ENCODE peak calls at places on chromosomes 3 and 15, in eight cellular contexts. M, L, R, O, T, W, G and P are unnamed samples.

GRCh38 chr3:105700575-105700974 is 168.2 kb downstream of the CBLB start:
- DNase-seq in R (no peak), T (no peak), M (no peak), L (no peak), G (no peak), W (no peak), O (no peak), P (no peak)

GRCh38 chr3:171461087-171461917 is 1.1 kb upstream of the TNIK start:
- DNase-seq in M (peak), G (peak), L (no peak), R (peak), W (no peak), O (no peak), T (no peak), P (peak)

GRCh38 chr3:169522595-169523529 is 140.7 kb downstream of the MECOM start:
- DNase-seq in O (no peak), M (no peak), G (no peak), L (no peak), T (no peak), W (no peak), R (no peak), P (no peak)

GRCh38 chr3:49339593-49339946 is 283 bp downstream of the USP4 start:
- DNase-seq in R (peak), L (no peak), M (no peak), O (peak), T (peak), G (no peak), W (no peak), P (no peak)

GRCh38 chr15:65132841-65133549 is 613 bp downstream of the PDCD7 start:
- DNase-seq in R (peak), G (peak), T (peak), O (peak), L (no peak), W (no peak), M (peak), P (peak)

GRCh38 chr3:12707425-12707824 is 43.5 kb upstream of the RAF1 start:
- DNase-seq in L (no peak), G (no peak), T (no peak), M (no peak), R (peak), W (no peak), O (no peak), P (no peak)

GRCh38 chr15:41982133-41982930 is 10.0 kb upstream of the EHD4 start:
- DNase-seq in W (no peak), M (peak), R (no peak), L (no peak), G (no peak), T (no peak), O (no peak), P (no peak)

GRCh38 chr15:65937476-65937875 is 68.2 kb downstream of the RAB11A start:
- DNase-seq in O (no peak), M (peak), T (no peak), R (no peak), W (no peak), G (no peak), L (no peak), P (no peak)

GRCh38 chr15:70258369-70259029 is 160.8 kb upstream of the TLE3 start:
- DNase-seq in O (peak), G (no peak), L (no peak), T (no peak), M (no peak), R (no peak), W (no peak), P (no peak)

GRCh38 chr15:99441871-99442267 is 123.9 kb upstream of the MEF2A start:
- DNase-seq in L (no peak), W (peak), G (no peak), O (no peak), M (no peak), R (no peak), T (no peak), P (no peak)

GRCh38 chr15:55782901-55783300 is 39.9 kb upstream of the PRTG start:
- DNase-seq in T (no peak), R (no peak), L (no peak), M (no peak), O (no peak), W (no peak), G (no peak), P (no peak)

GRCh38 chr15:85494035-85494793 is 113.8 kb downstream of the AKAP13 start:
- DNase-seq in O (no peak), T (no peak), M (peak), W (no peak), R (peak), L (no peak), G (peak), P (peak)

GRCh38 chr3:13111173-13111873 is 38.1 kb upstream of the IQSEC1 start:
- DNase-seq in W (no peak), M (no peak), T (no peak), R (no peak), O (no peak), G (peak), L (no peak), P (no peak)

GRCh38 chr3:42668793-42669217 is 15.3 kb downstream of the ZBTB47 start:
- DNase-seq in T (no peak), M (no peak), O (no peak), L (no peak), W (peak), G (no peak), R (no peak), P (no peak)

GRCh38 chr3:468172-468571 is 271.6 kb downstream of the CHL1 start:
- DNase-seq in L (no peak), T (no peak), M (no peak), R (peak), O (no peak), W (no peak), G (no peak), P (no peak)

GRCh38 chr3:464255-464654 is 267.7 kb downstream of the CHL1 start:
- DNase-seq in R (no peak), G (no peak), M (no peak), W (no peak), O (no peak), T (no peak), L (no peak), P (no peak)

GRCh38 chr3:462851-463250 is 266.3 kb downstream of the CHL1 start:
- DNase-seq in O (no peak), G (no peak), T (no peak), L (no peak), R (no peak), M (no peak), W (no peak), P (no peak)

GRCh38 chr3:459376-459710 is 262.8 kb downstream of the CHL1 start:
- DNase-seq in R (no peak), M (no peak), T (no peak), W (no peak), G (no peak), L (no peak), O (no peak), P (no peak)

GRCh38 chr3:463793-464192 is 267.2 kb downstream of the CHL1 start:
- DNase-seq in W (no peak), L (no peak), T (no peak), R (no peak), O (no peak), G (no peak), M (no peak), P (no peak)
- H3K27ac ChIP-seq in W (no peak), L (no peak), T (no peak), R (no peak), O (no peak), G (no peak), M (no peak), P (no peak)

DNA sequence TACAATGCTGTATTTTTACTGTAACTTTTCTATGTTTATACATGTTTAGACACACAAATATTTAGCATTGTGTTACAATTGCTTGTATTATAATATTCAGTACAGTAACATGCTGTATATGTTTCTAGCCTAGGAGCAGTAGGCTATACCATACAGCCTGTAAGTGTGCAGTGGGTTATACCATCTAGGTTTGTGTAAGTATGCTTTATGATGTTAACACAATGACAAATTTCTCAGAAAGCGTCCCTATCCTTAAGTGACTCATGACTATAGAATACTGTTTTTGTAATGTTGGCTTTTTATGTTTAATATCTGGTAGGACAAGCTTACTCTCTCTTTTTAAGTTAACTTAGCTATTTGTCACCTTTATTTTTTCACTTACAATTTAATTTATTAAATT is 127.5 kb upstream of the THRB start:
- DNase-seq in O (no peak), T (no peak), L (no peak), W (no peak), M (no peak), R (no peak), G (no peak), P (no peak)
- TF ChIP-seq CTCF in O (no peak), T (no peak), L (no peak), W (no peak), M (no peak), R (no peak), G (no peak), P (no peak)

GRCh38 chr3:23832523-23832922 is 26.8 kb downstream of the UBE2E1 start:
- DNase-seq in T (no peak), L (no peak), R (no peak), W (no peak), G (no peak), M (no peak), O (no peak), P (no peak)

GRCh38 chr3:23830869-23831484 is 25.2 kb downstream of the UBE2E1 start:
- DNase-seq in L (no peak), W (no peak), M (no peak), T (no peak), R (no peak), O (no peak), G (no peak), P (peak)

GRCh38 chr3:23834082-23834870 is 28.5 kb downstream of the UBE2E1 start:
- DNase-seq in W (no peak), L (no peak), G (no peak), M (no peak), O (no peak), T (no peak), R (no peak), P (no peak)

GRCh38 chr3:23829242-23829934 is 23.6 kb downstream of the UBE2E1 start:
- DNase-seq in M (no peak), R (no peak), W (no peak), L (no peak), O (no peak), T (no peak), G (no peak), P (no peak)

DNA sequence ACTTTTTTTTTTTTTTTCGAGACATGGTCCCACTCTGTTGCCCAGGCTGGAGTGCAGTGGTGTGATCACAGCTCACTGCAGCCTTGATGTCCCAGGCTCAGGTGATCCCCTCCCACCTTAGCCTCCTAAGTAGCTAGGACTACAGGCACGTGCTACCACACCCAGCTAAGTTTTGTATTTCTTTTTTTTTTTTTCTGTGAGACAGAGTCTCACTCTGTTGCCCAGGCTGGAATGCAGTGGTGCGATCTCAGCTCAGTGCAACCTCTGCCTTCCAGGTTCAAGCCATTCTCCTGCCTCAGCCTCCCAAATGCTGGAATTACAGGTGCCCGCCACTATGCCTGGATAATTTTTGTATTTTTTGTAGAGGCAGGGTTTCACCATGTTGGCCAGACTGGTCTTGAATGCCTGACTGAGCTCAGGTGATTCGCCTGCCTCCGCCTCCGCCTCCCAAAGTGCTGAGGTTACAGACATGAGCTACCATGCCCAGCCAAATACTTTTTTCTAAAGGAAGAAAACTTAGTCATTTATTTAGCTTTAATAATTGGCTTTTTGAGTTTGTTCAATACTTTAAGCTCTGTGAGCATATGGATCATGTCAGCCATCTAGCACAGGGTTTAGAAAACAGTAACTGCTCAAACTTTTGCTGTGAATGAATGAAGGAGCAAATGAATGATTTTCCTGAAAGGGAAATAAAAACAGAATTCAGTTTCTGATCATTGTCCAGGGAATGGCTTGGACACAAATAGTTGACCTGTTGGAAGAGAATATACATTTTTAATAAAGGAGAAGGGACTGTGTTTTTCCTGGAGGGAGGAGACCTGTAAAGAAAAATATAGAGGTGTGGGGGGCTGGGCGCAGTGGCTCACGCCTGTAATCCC is 26.0 kb downstream of the UBE2E1 start:
- DNase-seq in G (no peak), W (no peak), M (no peak), T (no peak), O (no peak), R (no peak), L (no peak), P (no peak)
- H3K27ac ChIP-seq in G (peak), W (no peak), M (no peak), T (no peak), O (no peak), R (no peak), L (no peak), P (no peak)

GRCh38 chr15:86915811-86916331 is 836.2 kb downstream of the AGBL1 start:
- DNase-seq in W (no peak), R (peak), T (peak), O (no peak), L (no peak), G (no peak), M (peak), P (peak)
- TF ChIP-seq CTCF in W (peak), R (peak), T (peak), O (peak), L (peak), G (peak), M (peak), P (peak)

GRCh38 chr3:154235330-154235729 is 89.0 kb downstream of the DHX36 start:
- DNase-seq in L (no peak), T (no peak), R (no peak), O (no peak), M (peak), W (no peak), G (no peak), P (no peak)
- H3K27ac ChIP-seq in L (no peak), T (no peak), R (no peak), O (no peak), M (no peak), W (no peak), G (no peak), P (no peak)

DNA sequence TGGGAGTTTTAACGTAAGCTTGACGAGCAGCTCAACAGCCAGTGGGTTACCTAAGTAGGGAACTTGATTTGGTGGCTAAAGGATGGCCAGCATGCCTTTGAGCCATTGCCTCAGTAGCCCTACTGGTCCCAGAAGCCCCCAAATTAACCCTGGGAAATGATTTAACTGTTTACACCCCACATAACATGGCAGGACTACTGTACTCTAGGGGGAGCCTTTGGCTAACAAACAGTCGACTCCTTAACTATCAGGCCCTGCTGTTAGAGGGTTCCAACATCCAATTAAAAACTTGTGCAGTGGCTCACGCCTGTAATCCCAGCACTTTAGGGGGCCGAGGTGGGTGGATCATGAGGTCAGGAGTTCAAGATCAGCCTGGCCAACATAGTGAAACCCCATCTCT is 9.4 kb upstream of the SMCO1 start:
- DNase-seq in R (no peak), G (no peak), L (no peak), W (no peak), T (no peak), O (no peak), M (no peak), P (no peak)
- TF ChIP-seq CTCF in R (no peak), G (peak), L (no peak), W (no peak), T (peak), O (no peak), M (peak), P (no peak)

DNA sequence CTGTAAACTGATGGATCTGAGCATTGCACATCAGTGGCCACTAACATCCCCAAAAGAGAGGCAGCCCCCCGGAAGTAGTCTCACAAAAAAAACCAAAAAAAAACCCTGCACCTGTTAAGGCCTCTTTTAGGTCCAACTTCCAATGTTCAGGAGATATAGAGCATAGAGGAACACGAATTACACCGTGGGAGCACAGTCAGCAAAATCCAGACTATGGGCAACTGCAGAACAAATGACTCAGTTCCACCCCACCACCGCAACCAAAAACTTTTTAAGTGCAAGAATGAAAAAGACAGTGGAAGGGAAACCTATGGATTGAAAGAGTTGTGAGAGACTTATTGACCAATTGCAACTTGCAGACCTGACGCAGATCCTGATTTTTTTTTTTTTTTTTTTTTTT is 42.2 kb upstream of the NR2E3 start:
- DNase-seq in W (no peak), O (no peak), L (no peak), M (no peak), G (no peak), T (no peak), R (no peak), P (no peak)
- H3K27ac ChIP-seq in W (no peak), O (no peak), L (no peak), M (no peak), G (no peak), T (no peak), R (no peak), P (no peak)

GRCh38 chr3:57825116-57825515 is 69.0 kb downstream of the SLMAP start:
- DNase-seq in T (no peak), M (no peak), R (no peak), O (no peak), G (no peak), L (no peak), W (no peak), P (no peak)

GRCh38 chr3:57827757-57828156 is 71.6 kb downstream of the SLMAP start:
- DNase-seq in O (no peak), M (no peak), G (no peak), L (no peak), T (no peak), R (no peak), W (no peak), P (no peak)

GRCh38 chr3:57826952-57827723 is 71.0 kb downstream of the SLMAP start:
- DNase-seq in M (no peak), R (no peak), O (no peak), T (peak), W (no peak), G (no peak), L (no peak), P (no peak)

GRCh38 chr3:57822686-57823085 is 66.6 kb downstream of the SLMAP start:
- DNase-seq in O (no peak), T (no peak), M (no peak), W (no peak), R (no peak), G (no peak), L (no peak), P (no peak)

GRCh38 chr3:57826286-57826951 is 70.3 kb downstream of the SLMAP start:
- DNase-seq in R (no peak), G (no peak), O (no peak), W (no peak), L (no peak), M (no peak), T (no peak), P (no peak)
- TF ChIP-seq CTCF in R (peak), G (no peak), O (peak), W (peak), L (no peak), M (no peak), T (peak), P (peak)